ENCODE peak calls at places on chromosome 2, in four cellular contexts. One of them, this sample, is unnamed.

GRCh38 chr2:95296036-95296435 is 1.1 kb upstream of the KCNIP3 start:
- DNase-seq in neuronal stem cell: no peak
- DNase-seq in RWPE1: no peak
- DNase-seq in PC-3: no peak
- DNase-seq in this sample: no peak

GRCh38 chr2:165795011-165795410 is 964 bp upstream of the GALNT3 start:
- DNase-seq in RWPE1: no peak
- DNase-seq in neuronal stem cell: no peak
- DNase-seq in PC-3: peak; percentile 87
- DNase-seq in this sample: no peak

GRCh38 chr2:25401307-25402021 is 59.7 kb upstream of the DNMT3A start:
- DNase-seq in neuronal stem cell: no peak
- DNase-seq in PC-3: no peak
- DNase-seq in RWPE1: no peak
- DNase-seq in this sample: no peak

GRCh38 chr2:26720322-26721166 is 28.0 kb downstream of the KCNK3 start:
- DNase-seq in PC-3: peak; percentile 12
- DNase-seq in RWPE1: no peak
- DNase-seq in neuronal stem cell: no peak
- DNase-seq in this sample: peak; percentile 11

GRCh38 chr2:71798266-71799012 is 345.1 kb downstream of the DYSF start:
- DNase-seq in RWPE1: peak; percentile 45
- DNase-seq in PC-3: peak; percentile 53
- DNase-seq in neuronal stem cell: peak; percentile 56
- DNase-seq in this sample: no peak

GRCh38 chr2:235587202-235587601 is 93.4 kb downstream of the AGAP1 start:
- DNase-seq in neuronal stem cell: no peak
- DNase-seq in RWPE1: no peak
- DNase-seq in PC-3: no peak
- DNase-seq in this sample: no peak

GRCh38 chr2:69456154-69456553 is 18.9 kb upstream of the NFU1 start:
- DNase-seq in PC-3: no peak
- DNase-seq in RWPE1: no peak
- DNase-seq in neuronal stem cell: no peak
- DNase-seq in this sample: no peak

GRCh38 chr2:75476778-75477177 is 84.0 kb downstream of the EVA1A start:
- DNase-seq in PC-3: no peak
- DNase-seq in RWPE1: no peak
- DNase-seq in neuronal stem cell: no peak
- DNase-seq in this sample: no peak

GRCh38 chr2:221571108-221571390 is 1.1 kb downstream of the EPHA4 start:
- DNase-seq in RWPE1: no peak
- DNase-seq in PC-3: no peak
- DNase-seq in neuronal stem cell: no peak
- DNase-seq in this sample: no peak

GRCh38 chr2:165193178-165193777 is 10.6 kb downstream of the SCN3A start:
- DNase-seq in neuronal stem cell: no peak
- DNase-seq in RWPE1: no peak
- DNase-seq in PC-3: no peak
- DNase-seq in this sample: no peak

GRCh38 chr2:241959751-241960269 is 90.3 kb downstream of the RTP5 start:
- DNase-seq in RWPE1: no peak
- DNase-seq in PC-3: no peak
- DNase-seq in neuronal stem cell: no peak
- DNase-seq in this sample: no peak

GRCh38 chr2:98472132-98472650 is 27.5 kb downstream of the INPP4A start:
- DNase-seq in neuronal stem cell: no peak
- DNase-seq in PC-3: no peak
- DNase-seq in RWPE1: no peak
- DNase-seq in this sample: no peak

GRCh38 chr2:18988557-18989232 is 369.7 kb downstream of the OSR1 start:
- DNase-seq in RWPE1: no peak
- DNase-seq in PC-3: no peak
- DNase-seq in neuronal stem cell: peak; percentile 73
- DNase-seq in this sample: no peak

GRCh38 chr2:232372231-232373208 is 6.0 kb upstream of the ALPP start:
- DNase-seq in RWPE1: peak; percentile 52
- DNase-seq in PC-3: peak; percentile 64
- DNase-seq in neuronal stem cell: no peak
- DNase-seq in this sample: no peak

GRCh38 chr2:128262315-128263253 is 56.1 kb downstream of the HS6ST1 start:
- DNase-seq in RWPE1: no peak
- DNase-seq in neuronal stem cell: no peak
- DNase-seq in PC-3: no peak
- DNase-seq in this sample: no peak

GRCh38 chr2:237766334-237766733 is 32.2 kb upstream of the RBM44 start:
- DNase-seq in PC-3: no peak
- DNase-seq in neuronal stem cell: no peak
- DNase-seq in RWPE1: no peak
- DNase-seq in this sample: no peak

GRCh38 chr2:137952586-137953129 is 11.6 kb upstream of the HNMT start:
- DNase-seq in PC-3: no peak
- DNase-seq in RWPE1: no peak
- DNase-seq in neuronal stem cell: no peak
- DNase-seq in this sample: no peak

GRCh38 chr2:54042908-54043620 is 72.3 kb upstream of the PSME4 start:
- DNase-seq in RWPE1: no peak
- DNase-seq in neuronal stem cell: no peak
- DNase-seq in PC-3: no peak
- DNase-seq in this sample: no peak

GRCh38 chr2:80073134-80073561 is 231.4 kb downstream of the LRRTM1 start:
- DNase-seq in PC-3: peak; percentile 67
- DNase-seq in neuronal stem cell: peak; percentile 57
- DNase-seq in RWPE1: peak; percentile 56
- DNase-seq in this sample: no peak

GRCh38 chr2:217994776-217995274 is 8.0 kb downstream of the TNS1 start:
- DNase-seq in PC-3: peak; percentile 38
- DNase-seq in neuronal stem cell: no peak
- DNase-seq in RWPE1: peak; percentile 67
- DNase-seq in this sample: no peak
- H3K27ac ChIP-seq in PC-3: no peak overlapping the region
- H3K27ac ChIP-seq in neuronal stem cell: no peak overlapping the region
- H3K27ac ChIP-seq in RWPE1: peak overlapping the region; percentile 99
- H3K27ac ChIP-seq in this sample: no peak overlapping the region

GRCh38 chr2:20015482-20016083 is 3.1 kb upstream of the MATN3 start:
- DNase-seq in neuronal stem cell: peak; percentile 30
- DNase-seq in PC-3: peak; percentile 60
- DNase-seq in RWPE1: peak; percentile 25
- DNase-seq in this sample: no peak

GRCh38 chr2:20013061-20013721 is 723 bp upstream of the MATN3 start:
- DNase-seq in RWPE1: no peak
- DNase-seq in neuronal stem cell: no peak
- DNase-seq in PC-3: no peak
- DNase-seq in this sample: no peak

GRCh38 chr2:20012032-20012281 is 511 bp downstream of the MATN3 start:
- DNase-seq in PC-3: no peak
- DNase-seq in RWPE1: no peak
- DNase-seq in neuronal stem cell: peak; percentile 12
- DNase-seq in this sample: no peak

GRCh38 chr2:20011276-20012031 is 1.0 kb downstream of the MATN3 start:
- DNase-seq in PC-3: no peak
- DNase-seq in neuronal stem cell: no peak
- DNase-seq in RWPE1: no peak
- DNase-seq in this sample: no peak

DNA sequence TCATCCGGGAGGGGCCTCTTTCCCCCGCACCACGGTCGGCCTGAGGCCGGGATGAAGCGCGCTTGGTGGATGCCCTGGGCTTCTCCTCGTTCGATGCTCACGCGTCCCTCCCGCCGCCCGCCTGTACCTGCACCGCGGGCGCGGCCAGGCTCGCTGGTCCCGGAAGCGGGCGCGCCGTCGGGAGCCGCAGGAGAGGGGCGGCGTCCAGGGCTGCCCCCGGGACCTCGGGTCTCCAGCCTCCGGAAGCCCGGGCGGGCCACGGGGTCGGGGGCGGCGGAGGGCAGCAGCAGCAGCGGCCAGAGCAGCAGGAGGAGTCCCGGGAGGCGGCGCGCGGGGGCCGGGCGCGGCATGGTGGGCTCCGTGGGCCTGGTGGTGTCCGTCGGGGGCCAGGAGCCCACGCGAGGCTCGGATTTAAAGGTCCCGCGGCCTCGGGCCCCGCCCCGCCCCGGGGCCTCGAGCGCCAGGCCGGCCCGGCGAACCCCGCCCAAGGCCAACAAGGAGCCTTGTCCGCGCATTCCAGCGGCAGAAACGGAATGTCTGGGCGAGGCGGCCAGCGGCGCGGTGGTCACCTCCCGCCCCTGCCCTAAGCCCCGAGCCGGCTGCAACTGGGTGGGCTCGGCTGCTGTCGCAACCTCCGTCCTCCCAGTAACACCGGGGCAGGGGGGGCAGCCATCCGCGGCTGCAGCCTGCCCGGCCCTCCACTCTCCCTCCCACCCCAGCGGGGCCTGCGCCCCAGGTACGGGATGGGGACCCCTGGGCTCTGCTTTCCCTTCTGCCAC is at the start of gene MATN3:
- DNase-seq in RWPE1: peak; percentile 52
- DNase-seq in PC-3: peak; percentile 59
- DNase-seq in neuronal stem cell: peak; percentile 68
- DNase-seq in this sample: no peak
- H3K27ac ChIP-seq in RWPE1: peak within 1 kb of the TSS; percentile 63
- H3K27ac ChIP-seq in PC-3: no peak within 1 kb of the TSS
- H3K27ac ChIP-seq in neuronal stem cell: no peak within 1 kb of the TSS
- H3K27ac ChIP-seq in this sample: no peak within 1 kb of the TSS

GRCh38 chr2:157393350-157393749 is 50.5 kb downstream of the CYTIP start:
- DNase-seq in RWPE1: no peak
- DNase-seq in PC-3: no peak
- DNase-seq in neuronal stem cell: no peak
- DNase-seq in this sample: no peak

GRCh38 chr2:157395811-157396210 is 48.1 kb downstream of the CYTIP start:
- DNase-seq in neuronal stem cell: no peak
- DNase-seq in RWPE1: no peak
- DNase-seq in PC-3: no peak
- DNase-seq in this sample: no peak

DNA sequence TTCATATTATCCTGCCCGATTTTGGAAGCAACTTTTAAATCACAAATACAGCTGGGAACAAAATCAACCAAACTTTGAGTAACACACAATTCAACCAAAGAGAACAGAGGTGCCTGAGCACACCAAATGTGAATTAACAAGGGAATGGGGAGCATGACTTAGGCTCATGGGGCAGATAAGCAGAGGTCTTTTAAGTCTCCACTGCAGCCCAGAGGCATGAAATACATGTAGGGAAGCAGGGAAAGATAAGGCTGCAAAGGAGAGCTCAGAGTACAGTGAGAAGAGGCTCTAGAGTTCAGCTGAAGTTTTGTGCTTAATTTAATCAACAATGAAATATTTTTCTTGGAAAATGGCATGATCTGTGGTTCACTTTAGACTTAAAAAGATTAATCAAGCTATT is 49.0 kb downstream of the CYTIP start:
- DNase-seq in neuronal stem cell: no peak
- DNase-seq in RWPE1: no peak
- DNase-seq in PC-3: no peak
- DNase-seq in this sample: no peak
- H3K27ac ChIP-seq in neuronal stem cell: no peak overlapping the region
- H3K27ac ChIP-seq in RWPE1: no peak overlapping the region
- H3K27ac ChIP-seq in PC-3: no peak overlapping the region
- H3K27ac ChIP-seq in this sample: no peak overlapping the region

GRCh38 chr2:167142554-167142953 is 254.3 kb downstream of the XIRP2 start:
- DNase-seq in RWPE1: no peak
- DNase-seq in neuronal stem cell: no peak
- DNase-seq in PC-3: no peak
- DNase-seq in this sample: no peak

GRCh38 chr2:167144179-167144898 is 256.1 kb downstream of the XIRP2 start:
- DNase-seq in PC-3: no peak
- DNase-seq in RWPE1: no peak
- DNase-seq in neuronal stem cell: no peak
- DNase-seq in this sample: no peak

GRCh38 chr2:167140330-167140729 is 252.1 kb downstream of the XIRP2 start:
- DNase-seq in PC-3: no peak
- DNase-seq in neuronal stem cell: no peak
- DNase-seq in RWPE1: no peak
- DNase-seq in this sample: no peak

GRCh38 chr2:167136876-167137579 is 248.7 kb downstream of the XIRP2 start:
- DNase-seq in neuronal stem cell: no peak
- DNase-seq in RWPE1: no peak
- DNase-seq in PC-3: peak; percentile 71
- DNase-seq in this sample: no peak

DNA sequence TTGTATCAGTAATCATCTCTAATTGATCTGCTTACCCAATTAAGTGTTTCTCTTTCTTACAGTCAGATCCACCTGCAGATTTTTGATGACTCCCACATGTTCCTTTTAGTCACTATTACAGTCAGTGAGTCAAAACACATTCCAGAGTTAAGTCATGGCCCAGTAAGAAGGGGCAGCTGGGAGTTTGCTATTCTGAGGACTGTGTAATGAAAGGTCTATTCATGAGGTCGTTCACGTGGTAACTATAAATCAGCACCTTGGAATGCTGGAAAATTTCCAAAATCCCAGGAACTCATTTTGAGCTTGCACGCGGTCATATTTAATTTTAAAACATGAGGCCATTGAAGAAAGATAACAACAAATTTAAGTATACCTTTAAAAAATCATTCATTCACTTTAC is 252.5 kb downstream of the XIRP2 start:
- DNase-seq in neuronal stem cell: no peak
- DNase-seq in RWPE1: peak; percentile 87
- DNase-seq in PC-3: peak; percentile 99
- DNase-seq in this sample: no peak
- H3K27ac ChIP-seq in neuronal stem cell: no peak overlapping the region
- H3K27ac ChIP-seq in RWPE1: no peak overlapping the region
- H3K27ac ChIP-seq in PC-3: peak overlapping the region; percentile 89
- H3K27ac ChIP-seq in this sample: no peak overlapping the region

GRCh38 chr2:147149589-147150245 is 695.1 kb upstream of the ACVR2A start:
- DNase-seq in PC-3: peak; percentile 70
- DNase-seq in neuronal stem cell: no peak
- DNase-seq in RWPE1: peak; percentile 10
- DNase-seq in this sample: no peak
- H3K27ac ChIP-seq in PC-3: no peak overlapping the region
- H3K27ac ChIP-seq in neuronal stem cell: no peak overlapping the region
- H3K27ac ChIP-seq in RWPE1: peak overlapping the region; percentile 73
- H3K27ac ChIP-seq in this sample: no peak overlapping the region

This sample was measured in substantia nigra.